ENCODE peak calls at places on chromosomes 6 and 20, in ten cellular contexts. One of them, this sample, is unnamed.

GRCh38 chr6:16292432-16292831 is 54.0 kb downstream of the GMPR start:
- DNase-seq in ovary: no peak
- DNase-seq in upper lobe of left lung: no peak
- DNase-seq in H1: no peak
- DNase-seq in K562: no peak
- DNase-seq in sigmoid colon: no peak
- DNase-seq in stomach: no peak
- DNase-seq in A549: no peak
- DNase-seq in SK-N-SH: no peak
- DNase-seq in tibial nerve: no peak
- DNase-seq in this sample: no peak

GRCh38 chr6:170345662-170346061 is 39.1 kb downstream of the FAM120B start:
- DNase-seq in tibial nerve: no peak
- DNase-seq in upper lobe of left lung: no peak
- DNase-seq in sigmoid colon: no peak
- DNase-seq in SK-N-SH: no peak
- DNase-seq in A549: no peak
- DNase-seq in ovary: no peak
- DNase-seq in H1: no peak
- DNase-seq in K562: no peak
- DNase-seq in stomach: no peak
- DNase-seq in this sample: no peak

GRCh38 chr6:4957521-4958231 is 46.2 kb downstream of the RPP40 start:
- DNase-seq in upper lobe of left lung: no peak
- DNase-seq in A549: no peak
- DNase-seq in K562: no peak
- DNase-seq in ovary: no peak
- DNase-seq in stomach: no peak
- DNase-seq in SK-N-SH: no peak
- DNase-seq in H1: no peak
- DNase-seq in tibial nerve: no peak
- DNase-seq in sigmoid colon: no peak
- DNase-seq in this sample: no peak

GRCh38 chr6:2480267-2480966 is 235.0 kb upstream of the GMDS start:
- DNase-seq in A549: no peak
- DNase-seq in ovary: no peak
- DNase-seq in upper lobe of left lung: no peak
- DNase-seq in stomach: no peak
- DNase-seq in sigmoid colon: no peak
- DNase-seq in K562: no peak
- DNase-seq in SK-N-SH: no peak
- DNase-seq in tibial nerve: no peak
- DNase-seq in H1: no peak
- DNase-seq in this sample: no peak

GRCh38 chr6:84739866-84740208 is 24.6 kb downstream of the TBX18 start:
- DNase-seq in tibial nerve: no peak
- DNase-seq in SK-N-SH: no peak
- DNase-seq in H1: no peak
- DNase-seq in upper lobe of left lung: no peak
- DNase-seq in A549: no peak
- DNase-seq in K562: no peak
- DNase-seq in stomach: no peak
- DNase-seq in ovary: no peak
- DNase-seq in sigmoid colon: no peak
- DNase-seq in this sample: no peak

GRCh38 chr6:80143312-80143960 is 37.0 kb downstream of the BCKDHB start:
- DNase-seq in upper lobe of left lung: peak; percentile 71
- DNase-seq in tibial nerve: peak; percentile 85
- DNase-seq in ovary: peak; percentile 72
- DNase-seq in stomach: peak; percentile 78
- DNase-seq in A549: peak; percentile 41
- DNase-seq in K562: no peak
- DNase-seq in H1: no peak
- DNase-seq in SK-N-SH: peak; percentile 3
- DNase-seq in sigmoid colon: peak; percentile 77
- DNase-seq in this sample: no peak

GRCh38 chr6:72911463-72912153 is 289.7 kb downstream of the KCNQ5 start:
- DNase-seq in stomach: no peak
- DNase-seq in H1: no peak
- DNase-seq in SK-N-SH: no peak
- DNase-seq in tibial nerve: no peak
- DNase-seq in A549: no peak
- DNase-seq in upper lobe of left lung: no peak
- DNase-seq in K562: no peak
- DNase-seq in sigmoid colon: no peak
- DNase-seq in ovary: no peak
- DNase-seq in this sample: no peak

GRCh38 chr6:138289739-138290138 is 71.4 kb upstream of the PBOV1 start:
- DNase-seq in K562: no peak
- DNase-seq in stomach: peak; percentile 38
- DNase-seq in tibial nerve: no peak
- DNase-seq in ovary: no peak
- DNase-seq in sigmoid colon: no peak
- DNase-seq in upper lobe of left lung: no peak
- DNase-seq in H1: no peak
- DNase-seq in A549: peak; percentile 11
- DNase-seq in SK-N-SH: peak; percentile 28
- DNase-seq in this sample: no peak

GRCh38 chr20:10113746-10114145 is 79.0 kb downstream of the ANKEF1 start:
- DNase-seq in ovary: no peak
- DNase-seq in H1: no peak
- DNase-seq in tibial nerve: no peak
- DNase-seq in A549: no peak
- DNase-seq in stomach: no peak
- DNase-seq in K562: no peak
- DNase-seq in sigmoid colon: no peak
- DNase-seq in SK-N-SH: no peak
- DNase-seq in upper lobe of left lung: no peak
- DNase-seq in this sample: no peak

GRCh38 chr6:113903666-113904330 is 46.7 kb downstream of the MARCKS start:
- DNase-seq in upper lobe of left lung: peak; percentile 30
- DNase-seq in H1: no peak
- DNase-seq in ovary: peak; percentile 64
- DNase-seq in sigmoid colon: peak; percentile 82
- DNase-seq in K562: no peak
- DNase-seq in A549: no peak
- DNase-seq in SK-N-SH: no peak
- DNase-seq in tibial nerve: peak; percentile 38
- DNase-seq in stomach: peak; percentile 25
- DNase-seq in this sample: no peak

GRCh38 chr6:35474978-35475570 is 6.9 kb downstream of the RPL10A start:
- DNase-seq in tibial nerve: no peak
- DNase-seq in A549: no peak
- DNase-seq in stomach: no peak
- DNase-seq in ovary: no peak
- DNase-seq in H1: peak; percentile 56
- DNase-seq in sigmoid colon: no peak
- DNase-seq in SK-N-SH: no peak
- DNase-seq in upper lobe of left lung: no peak
- DNase-seq in K562: no peak
- DNase-seq in this sample: no peak

GRCh38 chr6:138647006-138647405 is 126.6 kb upstream of the CCDC28A start:
- DNase-seq in SK-N-SH: no peak
- DNase-seq in stomach: no peak
- DNase-seq in K562: no peak
- DNase-seq in ovary: no peak
- DNase-seq in H1: no peak
- DNase-seq in upper lobe of left lung: no peak
- DNase-seq in sigmoid colon: no peak
- DNase-seq in tibial nerve: no peak
- DNase-seq in A549: no peak
- DNase-seq in this sample: no peak

GRCh38 chr20:23820493-23820892 is 6.0 kb downstream of the CST2 start:
- DNase-seq in tibial nerve: no peak
- DNase-seq in stomach: no peak
- DNase-seq in H1: no peak
- DNase-seq in A549: peak; percentile 18
- DNase-seq in upper lobe of left lung: no peak
- DNase-seq in sigmoid colon: no peak
- DNase-seq in SK-N-SH: no peak
- DNase-seq in ovary: no peak
- DNase-seq in K562: no peak
- DNase-seq in this sample: no peak

GRCh38 chr6:117495873-117496272 is 13.4 kb downstream of the DCBLD1 start:
- DNase-seq in ovary: no peak
- DNase-seq in stomach: no peak
- DNase-seq in upper lobe of left lung: no peak
- DNase-seq in H1: no peak
- DNase-seq in sigmoid colon: no peak
- DNase-seq in K562: no peak
- DNase-seq in SK-N-SH: no peak
- DNase-seq in A549: no peak
- DNase-seq in tibial nerve: no peak
- DNase-seq in this sample: no peak

GRCh38 chr20:60131375-60131774 is 173.2 kb downstream of the CDH26 start:
- DNase-seq in K562: no peak
- DNase-seq in SK-N-SH: no peak
- DNase-seq in upper lobe of left lung: peak; percentile 25
- DNase-seq in stomach: no peak
- DNase-seq in sigmoid colon: no peak
- DNase-seq in tibial nerve: no peak
- DNase-seq in ovary: no peak
- DNase-seq in A549: no peak
- DNase-seq in H1: peak; percentile 19
- DNase-seq in this sample: no peak

GRCh38 chr20:17635846-17636245 is 46.2 kb downstream of the RRBP1 start:
- DNase-seq in upper lobe of left lung: no peak
- DNase-seq in H1: no peak
- DNase-seq in stomach: no peak
- DNase-seq in ovary: peak; percentile 71
- DNase-seq in A549: no peak
- DNase-seq in K562: no peak
- DNase-seq in sigmoid colon: no peak
- DNase-seq in SK-N-SH: no peak
- DNase-seq in tibial nerve: no peak
- DNase-seq in this sample: no peak

GRCh38 chr20:17636523-17637412 is 45.3 kb downstream of the RRBP1 start:
- DNase-seq in A549: no peak
- DNase-seq in upper lobe of left lung: no peak
- DNase-seq in stomach: no peak
- DNase-seq in H1: no peak
- DNase-seq in tibial nerve: no peak
- DNase-seq in ovary: no peak
- DNase-seq in K562: no peak
- DNase-seq in SK-N-SH: peak; percentile 91
- DNase-seq in sigmoid colon: no peak
- DNase-seq in this sample: no peak

GRCh38 chr20:17634666-17635319 is 47.2 kb downstream of the RRBP1 start:
- DNase-seq in tibial nerve: no peak
- DNase-seq in sigmoid colon: no peak
- DNase-seq in SK-N-SH: no peak
- DNase-seq in H1: no peak
- DNase-seq in ovary: peak; percentile 83
- DNase-seq in upper lobe of left lung: no peak
- DNase-seq in stomach: no peak
- DNase-seq in K562: no peak
- DNase-seq in A549: no peak
- DNase-seq in this sample: no peak

GRCh38 chr20:17633850-17634500 is 48.1 kb downstream of the RRBP1 start:
- DNase-seq in ovary: no peak
- DNase-seq in sigmoid colon: no peak
- DNase-seq in tibial nerve: no peak
- DNase-seq in SK-N-SH: no peak
- DNase-seq in K562: no peak
- DNase-seq in H1: no peak
- DNase-seq in upper lobe of left lung: no peak
- DNase-seq in A549: no peak
- DNase-seq in stomach: no peak
- DNase-seq in this sample: no peak

GRCh38 chr20:17635320-17635673 is 46.7 kb downstream of the RRBP1 start:
- DNase-seq in upper lobe of left lung: no peak
- DNase-seq in sigmoid colon: no peak
- DNase-seq in stomach: no peak
- DNase-seq in tibial nerve: no peak
- DNase-seq in ovary: no peak
- DNase-seq in H1: no peak
- DNase-seq in A549: no peak
- DNase-seq in SK-N-SH: no peak
- DNase-seq in K562: no peak
- DNase-seq in this sample: no peak
- H3K4me1 ChIP-seq in upper lobe of left lung: peaks cover 35% of the 10 kb centered on the region
- H3K4me1 ChIP-seq in sigmoid colon: no peaks in the 10 kb centered on the region
- H3K4me1 ChIP-seq in stomach: peaks cover 16% of the 10 kb centered on the region
- H3K4me1 ChIP-seq in tibial nerve: peaks cover 52% of the 10 kb centered on the region
- H3K4me1 ChIP-seq in ovary: peaks cover 39% of the 10 kb centered on the region
- H3K4me1 ChIP-seq in H1: peaks cover 5% of the 10 kb centered on the region
- H3K4me1 ChIP-seq in A549: no peaks in the 10 kb centered on the region
- H3K4me1 ChIP-seq in SK-N-SH: no peaks in the 10 kb centered on the region
- H3K4me1 ChIP-seq in K562: no peaks in the 10 kb centered on the region
- H3K4me1 ChIP-seq in this sample: peaks cover 24% of the 10 kb centered on the region

GRCh38 chr20:1664911-1665310 is 7.3 kb upstream of the SIRPG start:
- DNase-seq in upper lobe of left lung: peak; percentile 28
- DNase-seq in A549: no peak
- DNase-seq in tibial nerve: no peak
- DNase-seq in stomach: peak; percentile 28
- DNase-seq in SK-N-SH: no peak
- DNase-seq in sigmoid colon: no peak
- DNase-seq in K562: no peak
- DNase-seq in H1: no peak
- DNase-seq in ovary: no peak
- DNase-seq in this sample: peak; percentile 85
- H3K4me3 ChIP-seq in upper lobe of left lung: no peak overlapping the region
- H3K4me3 ChIP-seq in A549: no peak overlapping the region
- H3K4me3 ChIP-seq in tibial nerve: no peak overlapping the region
- H3K4me3 ChIP-seq in stomach: no peak overlapping the region
- H3K4me3 ChIP-seq in SK-N-SH: no peak overlapping the region
- H3K4me3 ChIP-seq in sigmoid colon: no peak overlapping the region
- H3K4me3 ChIP-seq in K562: no peak overlapping the region
- H3K4me3 ChIP-seq in H1: no peak overlapping the region
- H3K4me3 ChIP-seq in ovary: no peak overlapping the region
- H3K4me3 ChIP-seq in this sample: no peak overlapping the region

GRCh38 chr6:50791900-50792508 is 26.7 kb upstream of the TFAP2B start:
- DNase-seq in upper lobe of left lung: no peak
- DNase-seq in stomach: no peak
- DNase-seq in tibial nerve: peak; percentile 12
- DNase-seq in SK-N-SH: peak; percentile 59
- DNase-seq in A549: peak; percentile 34
- DNase-seq in K562: peak; percentile 63
- DNase-seq in H1: no peak
- DNase-seq in sigmoid colon: no peak
- DNase-seq in ovary: no peak
- DNase-seq in this sample: no peak
- TF ChIP-seq EP300 in upper lobe of left lung: no peak
- TF ChIP-seq EP300 in stomach: no peak
- TF ChIP-seq EP300 in tibial nerve: no peak
- TF ChIP-seq EP300 in SK-N-SH: no peak
- TF ChIP-seq EP300 in A549: no peak
- TF ChIP-seq EP300 in K562: no peak
- TF ChIP-seq EP300 in H1: no peak
- TF ChIP-seq EP300 in sigmoid colon: no peak
- TF ChIP-seq EP300 in ovary: no peak
- TF ChIP-seq EP300 in this sample: no peak

DNA sequence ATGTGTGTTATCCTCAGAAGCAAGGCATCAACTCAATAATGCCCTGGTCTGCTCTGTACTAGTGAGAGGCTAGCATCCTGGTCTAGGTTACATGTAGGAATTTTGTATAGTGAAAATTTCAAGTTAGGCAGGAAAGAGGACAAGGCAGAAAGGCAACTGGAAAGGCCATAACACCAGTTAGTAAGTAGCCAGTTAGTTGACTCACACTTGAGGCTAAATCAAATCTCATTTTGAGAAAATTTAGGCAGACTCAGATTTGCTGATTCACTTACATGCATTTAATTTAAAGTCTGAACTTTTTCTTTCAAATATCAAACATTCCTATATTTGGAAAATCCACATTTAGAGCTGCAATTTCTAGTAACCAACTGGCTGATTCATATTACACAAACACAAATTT is 184.5 kb upstream of the TCF21 start:
- DNase-seq in K562: no peak
- DNase-seq in stomach: no peak
- DNase-seq in H1: no peak
- DNase-seq in A549: no peak
- DNase-seq in tibial nerve: no peak
- DNase-seq in ovary: no peak
- DNase-seq in sigmoid colon: no peak
- DNase-seq in upper lobe of left lung: no peak
- DNase-seq in SK-N-SH: no peak
- DNase-seq in this sample: no peak
- H3K4me1 ChIP-seq in K562: peaks cover 29% of the 10 kb centered on the region
- H3K4me1 ChIP-seq in stomach: no peaks in the 10 kb centered on the region
- H3K4me1 ChIP-seq in H1: no peaks in the 10 kb centered on the region
- H3K4me1 ChIP-seq in A549: peaks cover 20% of the 10 kb centered on the region
- H3K4me1 ChIP-seq in tibial nerve: no peaks in the 10 kb centered on the region
- H3K4me1 ChIP-seq in ovary: peaks cover 3% of the 10 kb centered on the region
- H3K4me1 ChIP-seq in sigmoid colon: no peaks in the 10 kb centered on the region
- H3K4me1 ChIP-seq in upper lobe of left lung: no peaks in the 10 kb centered on the region
- H3K4me1 ChIP-seq in SK-N-SH: no peaks in the 10 kb centered on the region
- H3K4me1 ChIP-seq in this sample: peaks cover 19% of the 10 kb centered on the region